ENCODE peak calls at places on chromosomes 6 and 20, in five cellular contexts. One of them, this sample, is unnamed. For H3K4me1 and H3K9me3, the result is how much of the 10 kb centered on the place peaks cover.

GRCh38 chr6:88378639-88379038 is 212.5 kb upstream of the CNR1 start:
- DNase-seq in stomach: no peak
- DNase-seq in neuronal stem cell: no peak
- DNase-seq in kidney: peak
- DNase-seq in heart right ventricle: no peak
- DNase-seq in this sample: no peak

GRCh38 chr6:118704911-118705310 is 53.5 kb upstream of the CEP85L start:
- DNase-seq in kidney: no peak
- DNase-seq in stomach: no peak
- DNase-seq in heart right ventricle: no peak
- DNase-seq in neuronal stem cell: no peak
- DNase-seq in this sample: no peak

GRCh38 chr20:33733654-33734576 is 2.1 kb downstream of the ZNF341 start:
- DNase-seq in neuronal stem cell: no peak
- DNase-seq in stomach: peak
- DNase-seq in kidney: no peak
- DNase-seq in heart right ventricle: no peak
- DNase-seq in this sample: no peak

GRCh38 chr6:83633609-83634008 is 75.3 kb downstream of the SNAP91 start:
- DNase-seq in neuronal stem cell: no peak
- DNase-seq in kidney: no peak
- DNase-seq in heart right ventricle: no peak
- DNase-seq in stomach: no peak
- DNase-seq in this sample: no peak

GRCh38 chr6:166611631-166612030 is 15.4 kb downstream of the RPS6KA2 start:
- DNase-seq in stomach: no peak
- DNase-seq in kidney: no peak
- DNase-seq in heart right ventricle: no peak
- DNase-seq in neuronal stem cell: no peak
- DNase-seq in this sample: no peak

GRCh38 chr6:149876241-149876933 is 12.2 kb upstream of the LRP11 start:
- DNase-seq in stomach: no peak
- DNase-seq in neuronal stem cell: no peak
- DNase-seq in heart right ventricle: no peak
- DNase-seq in kidney: no peak
- DNase-seq in this sample: no peak

GRCh38 chr6:85516168-85516567 is 66.3 kb downstream of the NT5E start:
- DNase-seq in neuronal stem cell: no peak
- DNase-seq in kidney: no peak
- DNase-seq in stomach: no peak
- DNase-seq in heart right ventricle: no peak
- DNase-seq in this sample: no peak

GRCh38 chr6:31567531-31568370 is 4.3 kb upstream of the LTA start:
- DNase-seq in neuronal stem cell: no peak
- DNase-seq in kidney: peak
- DNase-seq in stomach: no peak
- DNase-seq in heart right ventricle: no peak
- DNase-seq in this sample: no peak

GRCh38 chr20:20547221-20547875 is 165.1 kb downstream of the RALGAPA2 start:
- DNase-seq in neuronal stem cell: no peak
- DNase-seq in kidney: no peak
- DNase-seq in stomach: no peak
- DNase-seq in heart right ventricle: no peak
- DNase-seq in this sample: no peak

GRCh38 chr6:20340459-20340858 is 61.2 kb upstream of the E2F3 start:
- DNase-seq in heart right ventricle: no peak
- DNase-seq in neuronal stem cell: no peak
- DNase-seq in stomach: no peak
- DNase-seq in kidney: no peak
- DNase-seq in this sample: no peak

GRCh38 chr20:63696628-63697356 is at the start of gene TNFRSF6B:
- DNase-seq in neuronal stem cell: no peak
- DNase-seq in heart right ventricle: peak
- DNase-seq in stomach: no peak
- DNase-seq in kidney: peak
- DNase-seq in this sample: no peak

GRCh38 chr6:106735136-106735535 is 105.8 kb downstream of the QRSL1 start:
- DNase-seq in stomach: no peak
- DNase-seq in heart right ventricle: no peak
- DNase-seq in kidney: no peak
- DNase-seq in neuronal stem cell: no peak
- DNase-seq in this sample: no peak

GRCh38 chr6:30770164-30770563 is 25.8 kb upstream of the IER3 start:
- DNase-seq in stomach: no peak
- DNase-seq in kidney: no peak
- DNase-seq in heart right ventricle: no peak
- DNase-seq in neuronal stem cell: no peak
- DNase-seq in this sample: no peak

GRCh38 chr20:38043512-38044300 is 10.2 kb downstream of the RPRD1B start:
- DNase-seq in neuronal stem cell: no peak
- DNase-seq in kidney: no peak
- DNase-seq in heart right ventricle: no peak
- DNase-seq in stomach: no peak
- DNase-seq in this sample: no peak

GRCh38 chr6:159578629-159579028 is 114.4 kb downstream of the SOD2 start:
- DNase-seq in neuronal stem cell: no peak
- DNase-seq in heart right ventricle: no peak
- DNase-seq in kidney: no peak
- DNase-seq in stomach: no peak
- DNase-seq in this sample: no peak

GRCh38 chr20:23161244-23161875 is 75.2 kb upstream of the CD93 start:
- DNase-seq in stomach: no peak
- DNase-seq in kidney: peak
- DNase-seq in neuronal stem cell: no peak
- DNase-seq in heart right ventricle: no peak
- DNase-seq in this sample: no peak

GRCh38 chr6:16712250-16712930 is 48.9 kb downstream of the ATXN1 start:
- DNase-seq in stomach: no peak
- DNase-seq in kidney: no peak
- DNase-seq in neuronal stem cell: no peak
- DNase-seq in heart right ventricle: no peak
- DNase-seq in this sample: no peak

GRCh38 chr6:109455502-109456282 is at the start of gene MICAL1:
- DNase-seq in stomach: peak
- DNase-seq in kidney: peak
- DNase-seq in neuronal stem cell: peak
- DNase-seq in heart right ventricle: peak
- DNase-seq in this sample: no peak

GRCh38 chr20:47927944-47928343 is 142.7 kb upstream of the SULF2 start:
- DNase-seq in stomach: no peak
- DNase-seq in heart right ventricle: no peak
- DNase-seq in kidney: no peak
- DNase-seq in neuronal stem cell: no peak
- DNase-seq in this sample: no peak

GRCh38 chr6:136927313-136927712 is 5.2 kb downstream of the SLC35D3 start:
- DNase-seq in heart right ventricle: no peak
- DNase-seq in neuronal stem cell: peak
- DNase-seq in stomach: no peak
- DNase-seq in kidney: no peak
- DNase-seq in this sample: no peak

GRCh38 chr20:48310312-48310711 is 517.5 kb downstream of the PREX1 start:
- DNase-seq in stomach: no peak
- DNase-seq in neuronal stem cell: no peak
- DNase-seq in heart right ventricle: no peak
- DNase-seq in kidney: no peak
- DNase-seq in this sample: no peak

GRCh38 chr20:845226-845868 is 11.8 kb downstream of the FAM110A start:
- DNase-seq in kidney: peak
- DNase-seq in heart right ventricle: peak
- DNase-seq in stomach: no peak
- DNase-seq in neuronal stem cell: no peak
- DNase-seq in this sample: no peak

GRCh38 chr6:155349956-155350355 is 35.7 kb upstream of the TFB1M start:
- DNase-seq in kidney: no peak
- DNase-seq in stomach: no peak
- DNase-seq in neuronal stem cell: no peak
- DNase-seq in heart right ventricle: no peak
- DNase-seq in this sample: no peak

GRCh38 chr6:19873031-19873430 is 35.9 kb downstream of the ID4 start:
- DNase-seq in heart right ventricle: no peak
- DNase-seq in neuronal stem cell: no peak
- DNase-seq in kidney: no peak
- DNase-seq in stomach: no peak
- DNase-seq in this sample: no peak

GRCh38 chr20:62641749-62642665 is at the start of gene SLCO4A1:
- DNase-seq in kidney: peak
- DNase-seq in heart right ventricle: peak
- DNase-seq in neuronal stem cell: peak
- DNase-seq in stomach: peak
- DNase-seq in this sample: no peak

GRCh38 chr20:62643521-62644043 is 1.3 kb downstream of the SLCO4A1 start:
- DNase-seq in stomach: peak
- DNase-seq in heart right ventricle: no peak
- DNase-seq in kidney: no peak
- DNase-seq in neuronal stem cell: no peak
- DNase-seq in this sample: no peak

GRCh38 chr20:62640870-62641748 is 1.2 kb upstream of the SLCO4A1 start:
- DNase-seq in stomach: no peak
- DNase-seq in neuronal stem cell: no peak
- DNase-seq in kidney: no peak
- DNase-seq in heart right ventricle: no peak
- DNase-seq in this sample: no peak

GRCh38 chr20:62644044-62644795 is 1.9 kb downstream of the SLCO4A1 start:
- DNase-seq in neuronal stem cell: no peak
- DNase-seq in heart right ventricle: no peak
- DNase-seq in stomach: peak
- DNase-seq in kidney: peak
- DNase-seq in this sample: no peak

GRCh38 chr20:62642666-62643520 is 590 bp downstream of the SLCO4A1 start:
- DNase-seq in kidney: no peak
- DNase-seq in stomach: peak
- DNase-seq in heart right ventricle: peak
- DNase-seq in neuronal stem cell: no peak
- DNase-seq in this sample: no peak
- H3K4me1 ChIP-seq in kidney: under half
- H3K4me1 ChIP-seq in stomach: half or more
- H3K4me1 ChIP-seq in heart right ventricle: under half
- H3K4me1 ChIP-seq in neuronal stem cell: under half
- H3K4me1 ChIP-seq in this sample: under half

GRCh38 chr6:167658106-167658505 is 168.6 kb upstream of the AFDN start:
- DNase-seq in kidney: no peak
- DNase-seq in heart right ventricle: no peak
- DNase-seq in stomach: no peak
- DNase-seq in neuronal stem cell: no peak
- DNase-seq in this sample: no peak

GRCh38 chr6:167654389-167654788 is 172.3 kb upstream of the AFDN start:
- DNase-seq in heart right ventricle: no peak
- DNase-seq in neuronal stem cell: no peak
- DNase-seq in stomach: no peak
- DNase-seq in kidney: no peak
- DNase-seq in this sample: no peak

GRCh38 chr6:167652701-167653095 is 174.0 kb upstream of the AFDN start:
- DNase-seq in kidney: no peak
- DNase-seq in neuronal stem cell: no peak
- DNase-seq in heart right ventricle: no peak
- DNase-seq in stomach: no peak
- DNase-seq in this sample: no peak

GRCh38 chr6:167653561-167653960 is 173.2 kb upstream of the AFDN start:
- DNase-seq in kidney: no peak
- DNase-seq in neuronal stem cell: no peak
- DNase-seq in heart right ventricle: no peak
- DNase-seq in stomach: no peak
- DNase-seq in this sample: no peak

GRCh38 chr6:167655174-167655821 is 171.4 kb upstream of the AFDN start:
- DNase-seq in neuronal stem cell: no peak
- DNase-seq in kidney: no peak
- DNase-seq in stomach: no peak
- DNase-seq in heart right ventricle: no peak
- DNase-seq in this sample: no peak
- H3K9me3 ChIP-seq in neuronal stem cell: under half
- H3K9me3 ChIP-seq in kidney: under half
- H3K9me3 ChIP-seq in stomach: under half
- H3K9me3 ChIP-seq in heart right ventricle: under half
- H3K9me3 ChIP-seq in this sample: under half

GRCh38 chr6:36116480-36116879 is 13.8 kb upstream of the MAPK13 start:
- DNase-seq in neuronal stem cell: no peak
- DNase-seq in kidney: no peak
- DNase-seq in stomach: no peak
- DNase-seq in heart right ventricle: no peak
- DNase-seq in this sample: no peak
- H3K4me1 ChIP-seq in neuronal stem cell: under half
- H3K4me1 ChIP-seq in kidney: under half
- H3K4me1 ChIP-seq in stomach: half or more
- H3K4me1 ChIP-seq in heart right ventricle: under half
- H3K4me1 ChIP-seq in this sample: under half

GRCh38 chr6:167687035-167687720 is 139.5 kb upstream of the AFDN start:
- DNase-seq in stomach: no peak
- DNase-seq in heart right ventricle: no peak
- DNase-seq in neuronal stem cell: no peak
- DNase-seq in kidney: no peak
- DNase-seq in this sample: no peak

GRCh38 chr6:167688123-167688522 is 138.6 kb upstream of the AFDN start:
- DNase-seq in heart right ventricle: no peak
- DNase-seq in kidney: no peak
- DNase-seq in neuronal stem cell: no peak
- DNase-seq in stomach: no peak
- DNase-seq in this sample: no peak

GRCh38 chr6:167691566-167692312 is 135.0 kb upstream of the AFDN start:
- DNase-seq in stomach: no peak
- DNase-seq in kidney: no peak
- DNase-seq in heart right ventricle: no peak
- DNase-seq in neuronal stem cell: no peak
- DNase-seq in this sample: no peak

GRCh38 chr6:167689278-167689677 is 137.4 kb upstream of the AFDN start:
- DNase-seq in heart right ventricle: no peak
- DNase-seq in stomach: no peak
- DNase-seq in neuronal stem cell: no peak
- DNase-seq in kidney: no peak
- DNase-seq in this sample: no peak

GRCh38 chr6:167689751-167690150 is 137.0 kb upstream of the AFDN start:
- DNase-seq in neuronal stem cell: no peak
- DNase-seq in stomach: no peak
- DNase-seq in kidney: peak
- DNase-seq in heart right ventricle: no peak
- DNase-seq in this sample: no peak
- H3K9me3 ChIP-seq in neuronal stem cell: under half
- H3K9me3 ChIP-seq in stomach: under half
- H3K9me3 ChIP-seq in kidney: under half
- H3K9me3 ChIP-seq in heart right ventricle: under half
- H3K9me3 ChIP-seq in this sample: under half

DNA sequence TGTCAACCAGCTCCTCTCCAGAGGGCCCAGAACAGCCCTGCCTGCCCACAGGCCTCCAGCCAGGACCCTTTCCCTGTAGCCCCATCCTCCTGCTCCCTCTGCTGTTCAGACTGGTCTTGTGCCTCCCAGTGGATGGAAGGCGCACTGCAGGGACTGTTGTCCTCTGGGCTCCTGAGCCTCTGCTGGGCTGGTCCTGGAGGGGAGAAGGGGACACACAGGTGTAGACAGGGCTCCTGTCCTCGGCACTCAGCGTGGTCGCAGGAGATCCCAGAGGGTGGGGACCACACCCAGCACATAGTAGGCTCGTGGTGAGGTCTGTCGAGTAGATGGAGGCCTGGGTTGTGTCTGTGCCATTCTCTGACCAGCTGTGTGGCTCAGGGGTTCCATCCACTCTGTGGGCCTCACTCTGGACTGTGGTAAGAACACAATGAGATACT is 11.5 kb downstream of the ITPR3 start:
- DNase-seq in kidney: no peak
- DNase-seq in neuronal stem cell: no peak
- DNase-seq in heart right ventricle: peak
- DNase-seq in stomach: peak
- DNase-seq in this sample: no peak
- H3K4me1 ChIP-seq in kidney: under half
- H3K4me1 ChIP-seq in neuronal stem cell: under half
- H3K4me1 ChIP-seq in heart right ventricle: under half
- H3K4me1 ChIP-seq in stomach: half or more
- H3K4me1 ChIP-seq in this sample: under half